ENCODE peak calls at places on chromosomes 13 and 19, in seven cellular contexts. H is HepG2, Z is hepatocyte, U is ascending aorta, P is iPS DF 6.9, T is IMR-90, B is esophagus muscularis mucosa. K is an unnamed sample.

GRCh38 chr13:91406619-91407018 is 8.2 kb downstream of the GPC5 start:
- DNase-seq in H (peak; percentile 79), Z (peak; percentile 47), U (no peak), P (peak; percentile 75), T (peak; percentile 35), B (no peak), K (peak; percentile 57)

GRCh38 chr13:44244288-44244687 is 129.3 kb upstream of the SERP2 start:
- DNase-seq in H (no peak), Z (no peak), U (no peak), P (no peak), T (peak; percentile 81), B (no peak), K (no peak)

GRCh38 chr19:38073806-38074685 is 150.0 kb downstream of the DPF1 start:
- DNase-seq in H (peak; percentile 67), Z (peak; percentile 34), U (no peak), P (no peak), T (peak; percentile 19), B (no peak), K (peak; percentile 43)

GRCh38 chr13:97256343-97256783 is 34.2 kb downstream of the MBNL2 start:
- DNase-seq in H (peak; percentile 85), Z (peak; percentile 80), U (peak; percentile 72), P (no peak), T (peak; percentile 97), B (no peak), K (peak; percentile 78)

GRCh38 chr19:7927605-7928333 is 1.8 kb upstream of the CTXN1 start:
- DNase-seq in H (no peak), Z (no peak), U (no peak), P (no peak), T (no peak), B (no peak), K (no peak)

GRCh38 chr13:112885782-112886268 is 83.2 kb upstream of the MCF2L start:
- DNase-seq in H (peak; percentile 71), Z (peak; percentile 95), U (peak; percentile 73), P (no peak), T (peak; percentile 87), B (peak; percentile 94), K (peak; percentile 80)

GRCh38 chr19:31415322-31415721 is 66.1 kb upstream of the TSHZ3 start:
- DNase-seq in H (no peak), Z (no peak), U (no peak), P (no peak), T (no peak), B (no peak), K (no peak)

GRCh38 chr19:51607920-51608562 is 22.2 kb downstream of the SIGLEC5 start:
- DNase-seq in H (peak; percentile 60), Z (peak; percentile 62), U (peak; percentile 80), P (peak; percentile 78), T (peak; percentile 70), B (peak; percentile 93), K (peak; percentile 50)

GRCh38 chr19:17618919-17619318 is 63.5 kb downstream of the COLGALT1 start:
- DNase-seq in H (no peak), Z (no peak), U (no peak), P (no peak), T (no peak), B (no peak), K (no peak)

GRCh38 chr19:9009431-9009830 is 778 bp downstream of the MUC16 start:
- DNase-seq in H (no peak), Z (no peak), U (no peak), P (no peak), T (no peak), B (no peak), K (no peak)

GRCh38 chr13:97945342-97945741 is 8.1 kb upstream of the IPO5 start:
- DNase-seq in H (no peak), Z (no peak), U (no peak), P (no peak), T (peak; percentile 48), B (no peak), K (no peak)

GRCh38 chr13:98778749-98779148 is 26.3 kb upstream of the SLC15A1 start:
- DNase-seq in H (no peak), Z (no peak), U (no peak), P (no peak), T (no peak), B (no peak), K (no peak)

GRCh38 chr19:35991731-35992450 is 3.1 kb upstream of the SDHAF1 start:
- DNase-seq in H (no peak), Z (no peak), U (no peak), P (no peak), T (no peak), B (no peak), K (no peak)

GRCh38 chr19:6963259-6963852 is 57.9 kb downstream of the MBD3L2B start:
- DNase-seq in H (no peak), Z (no peak), U (no peak), P (no peak), T (no peak), B (no peak), K (no peak)

GRCh38 chr13:71979616-71980015 is 112.6 kb upstream of the DACH1 start:
- DNase-seq in H (peak; percentile 4), Z (peak; percentile 23), U (no peak), P (peak; percentile 22), T (no peak), B (no peak), K (peak; percentile 15)

GRCh38 chr13:79779761-79780160 is 298.8 kb downstream of the NDFIP2 start:
- DNase-seq in H (peak; percentile 12), Z (peak; percentile 41), U (peak; percentile 64), P (no peak), T (peak; percentile 51), B (no peak), K (no peak)

GRCh38 chr19:16429066-16429758 is 42.6 kb downstream of the EPS15L1 start:
- DNase-seq in H (no peak), Z (no peak), U (peak; percentile 62), P (no peak), T (no peak), B (no peak), K (no peak)

GRCh38 chr19:17489392-17490030 is 19.2 kb downstream of the SLC27A1 start:
- DNase-seq in H (no peak), Z (no peak), U (no peak), P (no peak), T (no peak), B (no peak), K (no peak)

GRCh38 chr13:26202365-26202972 is 19.6 kb downstream of the RNF6 start:
- DNase-seq in H (no peak), Z (no peak), U (no peak), P (no peak), T (peak; percentile 64), B (no peak), K (no peak)

GRCh38 chr13:113981611-113982295 is 7.9 kb upstream of the C13orf46 start:
- DNase-seq in H (no peak), Z (no peak), U (no peak), P (no peak), T (no peak), B (no peak), K (no peak)

GRCh38 chr13:61170791-61171330 is 244.8 kb downstream of the PCDH20 start:
- DNase-seq in H (no peak), Z (no peak), U (no peak), P (no peak), T (no peak), B (no peak), K (no peak)

GRCh38 chr19:45470147-45471081 is 2.6 kb downstream of the FOSB start:
- DNase-seq in H (no peak), Z (peak; percentile 44), U (peak; percentile 72), P (no peak), T (peak; percentile 67), B (no peak), K (no peak)

GRCh38 chr19:639251-640155 is at the start of gene FGF22:
- DNase-seq in H (peak; percentile 44), Z (peak; percentile 95), U (peak; percentile 96), P (no peak), T (peak; percentile 74), B (peak; percentile 99), K (peak; percentile 93)

GRCh38 chr13:103803349-103803748 is 737.1 kb upstream of the SLC10A2 start:
- DNase-seq in H (no peak), Z (no peak), U (no peak), P (no peak), T (no peak), B (no peak), K (no peak)

GRCh38 chr19:33395561-33396550 is 22.3 kb downstream of the CEBPG start:
- DNase-seq in H (no peak), Z (no peak), U (no peak), P (no peak), T (peak; percentile 41), B (no peak), K (no peak)

GRCh38 chr19:41112728-41113290 is 1.4 kb upstream of the CYP2F1 start:
- DNase-seq in H (no peak), Z (no peak), U (no peak), P (no peak), T (no peak), B (no peak), K (no peak)

DNA sequence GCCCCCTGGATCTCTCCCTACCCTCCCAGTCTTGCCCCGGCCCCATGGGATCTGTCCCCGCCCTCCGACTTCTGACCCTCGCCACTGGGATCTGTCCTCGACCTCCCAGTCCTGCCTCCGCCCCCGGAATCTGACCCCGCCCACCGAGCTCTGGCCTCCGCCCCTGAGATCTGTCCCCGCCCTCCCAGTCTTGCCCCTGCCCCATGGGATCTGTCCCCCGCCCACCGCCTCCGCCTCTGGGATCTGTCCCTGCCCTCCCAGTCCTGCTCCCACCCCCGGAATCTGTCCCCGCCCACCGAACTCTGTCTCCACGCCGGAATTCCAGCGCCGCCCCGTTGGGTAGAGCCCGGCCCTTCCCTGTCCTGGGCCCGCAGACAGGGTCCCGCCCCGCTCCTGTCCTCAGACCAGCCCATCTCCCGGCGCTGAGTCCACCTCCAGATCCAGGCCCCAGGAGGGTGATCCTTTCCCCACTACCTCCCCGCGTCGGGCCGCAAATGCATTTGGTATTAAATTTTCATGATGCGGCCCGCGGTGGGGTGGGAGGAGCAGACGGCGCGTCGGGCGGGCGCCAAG is 1.6 kb upstream of the SLC17A7 start:
- DNase-seq in H (peak; percentile 86), Z (peak; percentile 95), U (peak; percentile 96), P (peak; percentile 91), T (peak; percentile 73), B (peak; percentile 98), K (peak; percentile 94)
- H3K27ac ChIP-seq in H (peak overlapping the region; percentile 72), Z (peak overlapping the region; percentile 70), U (peak overlapping the region; percentile 66), P (no peak overlapping the region), T (no peak overlapping the region), B (peak overlapping the region; percentile 76), K (peak overlapping the region; percentile 65)

GRCh38 chr19:13016245-13016627 is 21.0 kb downstream of the NFIX start:
- DNase-seq in H (no peak), Z (no peak), U (no peak), P (no peak), T (no peak), B (no peak), K (no peak)
- H3K4me1 ChIP-seq in H (peaks cover 47% of the 10 kb centered on the region), Z (peaks cover 51% of the 10 kb centered on the region), U (peaks cover 8% of the 10 kb centered on the region), P (peaks cover 8% of the 10 kb centered on the region), T (peaks cover 41% of the 10 kb centered on the region), B (peaks cover 100% of the 10 kb centered on the region), K (no peaks in the 10 kb centered on the region)

GRCh38 chr13:75723927-75724326 is 87.8 kb downstream of the LMO7 start:
- DNase-seq in H (no peak), Z (no peak), U (no peak), P (no peak), T (no peak), B (no peak), K (no peak)
- H3K27me3 ChIP-seq in H (no peaks in the 10 kb centered on the region), Z (no peaks in the 10 kb centered on the region), U (no peaks in the 10 kb centered on the region), P (no peaks in the 10 kb centered on the region), T (no peaks in the 10 kb centered on the region), B (no peaks in the 10 kb centered on the region), K (no peaks in the 10 kb centered on the region)

DNA sequence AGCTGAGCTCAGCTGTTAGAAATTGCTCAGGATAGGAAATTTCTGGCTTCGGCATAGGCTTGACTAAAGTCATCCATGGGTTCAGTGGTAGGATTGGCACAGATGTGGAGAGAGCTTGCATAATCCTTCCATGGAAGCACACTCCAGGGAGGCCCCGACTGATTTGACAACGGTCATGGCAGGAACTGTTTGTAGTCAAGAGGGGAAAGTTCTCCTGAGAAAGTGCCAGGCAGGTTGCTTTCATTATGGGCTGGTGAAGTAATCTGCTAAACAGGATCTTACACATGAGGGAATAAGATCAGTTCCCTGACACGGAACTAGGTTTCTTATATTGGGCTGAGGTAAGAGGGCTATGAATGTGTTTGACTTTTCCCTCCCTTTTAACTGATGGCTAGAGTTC is 120.1 kb downstream of the RGCC start:
- DNase-seq in H (no peak), Z (peak; percentile 33), U (peak; percentile 78), P (no peak), T (peak; percentile 16), B (no peak), K (peak; percentile 45)
- H3K27ac ChIP-seq in H (no peak overlapping the region), Z (no peak overlapping the region), U (peak overlapping the region; percentile 35), P (no peak overlapping the region), T (no peak overlapping the region), B (no peak overlapping the region), K (no peak overlapping the region)

K was measured in small intestine.